ENCODE peak calls at places on chromosomes 5 and 9, in eight cellular contexts. One of them, this sample, is unnamed.

GRCh38 chr5:34743878-34744277 is 87.8 kb downstream of the RAI14 start:
- DNase-seq in CD8-positive, alpha-beta memory T cell: no peak
- DNase-seq in fibroblast of the aortic adventitia: peak
- DNase-seq in SJSA1: no peak
- DNase-seq in activated T-helper 1 cell treated with Interleukin-2 at 50 U/mL for 16 hours: no peak
- DNase-seq in lower leg skin: no peak
- DNase-seq in GM20000: no peak
- DNase-seq in activated CD4-positive, alpha-beta T cell treated with anti-CD3 and anti-CD28 coated beads, Interleukin-2, amount 50 U/mL, for 1 hour: no peak
- DNase-seq in this sample: no peak

GRCh38 chr9:91562412-91562811 is 138.8 kb upstream of the NFIL3 start:
- DNase-seq in GM20000: no peak
- DNase-seq in fibroblast of the aortic adventitia: peak
- DNase-seq in activated CD4-positive, alpha-beta T cell treated with anti-CD3 and anti-CD28 coated beads, Interleukin-2, amount 50 U/mL, for 1 hour: no peak
- DNase-seq in CD8-positive, alpha-beta memory T cell: no peak
- DNase-seq in activated T-helper 1 cell treated with Interleukin-2 at 50 U/mL for 16 hours: no peak
- DNase-seq in SJSA1: no peak
- DNase-seq in lower leg skin: no peak
- DNase-seq in this sample: no peak

GRCh38 chr9:26462751-26463150 is 429.9 kb downstream of the CAAP1 start:
- DNase-seq in activated T-helper 1 cell treated with Interleukin-2 at 50 U/mL for 16 hours: no peak
- DNase-seq in lower leg skin: no peak
- DNase-seq in GM20000: no peak
- DNase-seq in activated CD4-positive, alpha-beta T cell treated with anti-CD3 and anti-CD28 coated beads, Interleukin-2, amount 50 U/mL, for 1 hour: no peak
- DNase-seq in SJSA1: no peak
- DNase-seq in fibroblast of the aortic adventitia: no peak
- DNase-seq in CD8-positive, alpha-beta memory T cell: no peak
- DNase-seq in this sample: no peak

GRCh38 chr9:116632990-116633441 is 54.1 kb upstream of the TRIM32 start:
- DNase-seq in GM20000: no peak
- DNase-seq in SJSA1: no peak
- DNase-seq in activated CD4-positive, alpha-beta T cell treated with anti-CD3 and anti-CD28 coated beads, Interleukin-2, amount 50 U/mL, for 1 hour: no peak
- DNase-seq in fibroblast of the aortic adventitia: peak
- DNase-seq in activated T-helper 1 cell treated with Interleukin-2 at 50 U/mL for 16 hours: no peak
- DNase-seq in lower leg skin: no peak
- DNase-seq in CD8-positive, alpha-beta memory T cell: no peak
- DNase-seq in this sample: no peak

GRCh38 chr5:14671414-14671813 is 6.9 kb downstream of the OTULIN start:
- DNase-seq in CD8-positive, alpha-beta memory T cell: no peak
- DNase-seq in SJSA1: no peak
- DNase-seq in activated T-helper 1 cell treated with Interleukin-2 at 50 U/mL for 16 hours: no peak
- DNase-seq in fibroblast of the aortic adventitia: peak
- DNase-seq in activated CD4-positive, alpha-beta T cell treated with anti-CD3 and anti-CD28 coated beads, Interleukin-2, amount 50 U/mL, for 1 hour: no peak
- DNase-seq in GM20000: peak
- DNase-seq in lower leg skin: no peak
- DNase-seq in this sample: no peak

GRCh38 chr5:176611435-176611834 is 1.5 kb upstream of the GPRIN1 start:
- DNase-seq in activated T-helper 1 cell treated with Interleukin-2 at 50 U/mL for 16 hours: peak
- DNase-seq in SJSA1: peak
- DNase-seq in CD8-positive, alpha-beta memory T cell: peak
- DNase-seq in fibroblast of the aortic adventitia: peak
- DNase-seq in lower leg skin: peak
- DNase-seq in activated CD4-positive, alpha-beta T cell treated with anti-CD3 and anti-CD28 coated beads, Interleukin-2, amount 50 U/mL, for 1 hour: peak
- DNase-seq in GM20000: peak
- DNase-seq in this sample: no peak

GRCh38 chr9:115944166-115944948 is 209.2 kb upstream of the PAPPA start:
- DNase-seq in CD8-positive, alpha-beta memory T cell: no peak
- DNase-seq in SJSA1: peak
- DNase-seq in GM20000: no peak
- DNase-seq in activated T-helper 1 cell treated with Interleukin-2 at 50 U/mL for 16 hours: no peak
- DNase-seq in activated CD4-positive, alpha-beta T cell treated with anti-CD3 and anti-CD28 coated beads, Interleukin-2, amount 50 U/mL, for 1 hour: no peak
- DNase-seq in lower leg skin: peak
- DNase-seq in fibroblast of the aortic adventitia: peak
- DNase-seq in this sample: peak

GRCh38 chr5:154472871-154473580 is 5.0 kb downstream of the HAND1 start:
- DNase-seq in GM20000: no peak
- DNase-seq in SJSA1: no peak
- DNase-seq in CD8-positive, alpha-beta memory T cell: no peak
- DNase-seq in activated T-helper 1 cell treated with Interleukin-2 at 50 U/mL for 16 hours: no peak
- DNase-seq in lower leg skin: peak
- DNase-seq in fibroblast of the aortic adventitia: no peak
- DNase-seq in activated CD4-positive, alpha-beta T cell treated with anti-CD3 and anti-CD28 coated beads, Interleukin-2, amount 50 U/mL, for 1 hour: no peak
- DNase-seq in this sample: no peak

GRCh38 chr5:74862221-74862620 is 4.0 kb downstream of the FAM169A start:
- DNase-seq in SJSA1: no peak
- DNase-seq in activated CD4-positive, alpha-beta T cell treated with anti-CD3 and anti-CD28 coated beads, Interleukin-2, amount 50 U/mL, for 1 hour: no peak
- DNase-seq in CD8-positive, alpha-beta memory T cell: no peak
- DNase-seq in GM20000: no peak
- DNase-seq in fibroblast of the aortic adventitia: no peak
- DNase-seq in activated T-helper 1 cell treated with Interleukin-2 at 50 U/mL for 16 hours: no peak
- DNase-seq in lower leg skin: no peak
- DNase-seq in this sample: no peak

GRCh38 chr5:137078171-137078665 is 420.9 kb downstream of the SPOCK1 start:
- DNase-seq in CD8-positive, alpha-beta memory T cell: no peak
- DNase-seq in GM20000: no peak
- DNase-seq in activated T-helper 1 cell treated with Interleukin-2 at 50 U/mL for 16 hours: no peak
- DNase-seq in activated CD4-positive, alpha-beta T cell treated with anti-CD3 and anti-CD28 coated beads, Interleukin-2, amount 50 U/mL, for 1 hour: no peak
- DNase-seq in lower leg skin: peak
- DNase-seq in SJSA1: no peak
- DNase-seq in fibroblast of the aortic adventitia: peak
- DNase-seq in this sample: no peak

GRCh38 chr9:115913666-115914065 is 239.9 kb upstream of the PAPPA start:
- DNase-seq in activated T-helper 1 cell treated with Interleukin-2 at 50 U/mL for 16 hours: no peak
- DNase-seq in GM20000: no peak
- DNase-seq in activated CD4-positive, alpha-beta T cell treated with anti-CD3 and anti-CD28 coated beads, Interleukin-2, amount 50 U/mL, for 1 hour: no peak
- DNase-seq in lower leg skin: no peak
- DNase-seq in SJSA1: no peak
- DNase-seq in fibroblast of the aortic adventitia: peak
- DNase-seq in CD8-positive, alpha-beta memory T cell: no peak
- DNase-seq in this sample: no peak

GRCh38 chr9:90870646-90871326 is 69.2 kb downstream of the SYK start:
- DNase-seq in SJSA1: no peak
- DNase-seq in activated T-helper 1 cell treated with Interleukin-2 at 50 U/mL for 16 hours: no peak
- DNase-seq in fibroblast of the aortic adventitia: peak
- DNase-seq in lower leg skin: no peak
- DNase-seq in CD8-positive, alpha-beta memory T cell: peak
- DNase-seq in GM20000: peak
- DNase-seq in activated CD4-positive, alpha-beta T cell treated with anti-CD3 and anti-CD28 coated beads, Interleukin-2, amount 50 U/mL, for 1 hour: peak
- DNase-seq in this sample: no peak

GRCh38 chr9:81737871-81738507 is 48.6 kb upstream of the TLE1 start:
- DNase-seq in activated T-helper 1 cell treated with Interleukin-2 at 50 U/mL for 16 hours: no peak
- DNase-seq in GM20000: no peak
- DNase-seq in lower leg skin: no peak
- DNase-seq in SJSA1: peak
- DNase-seq in fibroblast of the aortic adventitia: peak
- DNase-seq in CD8-positive, alpha-beta memory T cell: no peak
- DNase-seq in activated CD4-positive, alpha-beta T cell treated with anti-CD3 and anti-CD28 coated beads, Interleukin-2, amount 50 U/mL, for 1 hour: no peak
- DNase-seq in this sample: no peak

GRCh38 chr5:141342773-141343172 is 856 bp upstream of the PCDHGA3 start:
- DNase-seq in activated T-helper 1 cell treated with Interleukin-2 at 50 U/mL for 16 hours: no peak
- DNase-seq in GM20000: no peak
- DNase-seq in activated CD4-positive, alpha-beta T cell treated with anti-CD3 and anti-CD28 coated beads, Interleukin-2, amount 50 U/mL, for 1 hour: no peak
- DNase-seq in lower leg skin: no peak
- DNase-seq in CD8-positive, alpha-beta memory T cell: no peak
- DNase-seq in fibroblast of the aortic adventitia: no peak
- DNase-seq in SJSA1: no peak
- DNase-seq in this sample: no peak

GRCh38 chr9:118395415-118395814 is 691.2 kb downstream of the TLR4 start:
- DNase-seq in GM20000: no peak
- DNase-seq in SJSA1: no peak
- DNase-seq in lower leg skin: no peak
- DNase-seq in activated T-helper 1 cell treated with Interleukin-2 at 50 U/mL for 16 hours: no peak
- DNase-seq in CD8-positive, alpha-beta memory T cell: no peak
- DNase-seq in activated CD4-positive, alpha-beta T cell treated with anti-CD3 and anti-CD28 coated beads, Interleukin-2, amount 50 U/mL, for 1 hour: no peak
- DNase-seq in fibroblast of the aortic adventitia: no peak
- DNase-seq in this sample: no peak

GRCh38 chr5:2186472-2187015 is 303.8 kb upstream of the IRX4 start:
- DNase-seq in fibroblast of the aortic adventitia: no peak
- DNase-seq in SJSA1: peak
- DNase-seq in activated T-helper 1 cell treated with Interleukin-2 at 50 U/mL for 16 hours: no peak
- DNase-seq in lower leg skin: peak
- DNase-seq in CD8-positive, alpha-beta memory T cell: no peak
- DNase-seq in activated CD4-positive, alpha-beta T cell treated with anti-CD3 and anti-CD28 coated beads, Interleukin-2, amount 50 U/mL, for 1 hour: no peak
- DNase-seq in GM20000: no peak
- DNase-seq in this sample: no peak

GRCh38 chr5:62432618-62433064 is 20.1 kb downstream of the IPO11 start:
- DNase-seq in lower leg skin: no peak
- DNase-seq in fibroblast of the aortic adventitia: peak
- DNase-seq in GM20000: no peak
- DNase-seq in activated T-helper 1 cell treated with Interleukin-2 at 50 U/mL for 16 hours: no peak
- DNase-seq in activated CD4-positive, alpha-beta T cell treated with anti-CD3 and anti-CD28 coated beads, Interleukin-2, amount 50 U/mL, for 1 hour: no peak
- DNase-seq in CD8-positive, alpha-beta memory T cell: no peak
- DNase-seq in SJSA1: no peak
- DNase-seq in this sample: no peak

GRCh38 chr5:68252678-68253520 is 37.3 kb downstream of the PIK3R1 start:
- DNase-seq in GM20000: peak
- DNase-seq in fibroblast of the aortic adventitia: peak
- DNase-seq in lower leg skin: no peak
- DNase-seq in SJSA1: peak
- DNase-seq in activated T-helper 1 cell treated with Interleukin-2 at 50 U/mL for 16 hours: no peak
- DNase-seq in activated CD4-positive, alpha-beta T cell treated with anti-CD3 and anti-CD28 coated beads, Interleukin-2, amount 50 U/mL, for 1 hour: peak
- DNase-seq in CD8-positive, alpha-beta memory T cell: no peak
- DNase-seq in this sample: peak